ENCODE peak calls at places on chromosomes 4 and X, in eight cellular contexts. One of them, this sample, is unnamed.

GRCh38 chrX:46456125-46456922 is 88.9 kb downstream of the ZNF674 start:
- DNase-seq in astrocyte of the spinal cord: no peak
- DNase-seq in uterus: peak; percentile 24
- DNase-seq in OCI-LY7: no peak
- DNase-seq in natural killer cell: no peak
- DNase-seq in fibroblast of the aortic adventitia: no peak
- DNase-seq in GM20000: no peak
- DNase-seq in heart right ventricle: peak; percentile 29
- DNase-seq in this sample: no peak

GRCh38 chrX:316351-317325 is 2.0 kb downstream of the GTPBP6 start:
- DNase-seq in astrocyte of the spinal cord: no peak
- DNase-seq in uterus: no peak
- DNase-seq in OCI-LY7: no peak
- DNase-seq in natural killer cell: no peak
- DNase-seq in fibroblast of the aortic adventitia: no peak
- DNase-seq in GM20000: no peak
- DNase-seq in heart right ventricle: no peak
- DNase-seq in this sample: no peak

GRCh38 chr4:92129408-92129994 is 174.3 kb upstream of the GRID2 start:
- DNase-seq in astrocyte of the spinal cord: no peak
- DNase-seq in uterus: no peak
- DNase-seq in OCI-LY7: no peak
- DNase-seq in natural killer cell: no peak
- DNase-seq in fibroblast of the aortic adventitia: no peak
- DNase-seq in GM20000: no peak
- DNase-seq in heart right ventricle: no peak
- DNase-seq in this sample: no peak

GRCh38 chr4:180542445-180543100 is 1700.6 kb upstream of the TENM3 start:
- DNase-seq in astrocyte of the spinal cord: peak; percentile 92
- DNase-seq in uterus: no peak
- DNase-seq in OCI-LY7: no peak
- DNase-seq in natural killer cell: no peak
- DNase-seq in fibroblast of the aortic adventitia: no peak
- DNase-seq in GM20000: no peak
- DNase-seq in heart right ventricle: no peak
- DNase-seq in this sample: no peak

GRCh38 chr4:41192136-41192535 is 22.2 kb downstream of the APBB2 start:
- DNase-seq in astrocyte of the spinal cord: peak; percentile 71
- DNase-seq in uterus: no peak
- DNase-seq in OCI-LY7: no peak
- DNase-seq in natural killer cell: no peak
- DNase-seq in fibroblast of the aortic adventitia: peak; percentile 67
- DNase-seq in GM20000: no peak
- DNase-seq in heart right ventricle: no peak
- DNase-seq in this sample: no peak

GRCh38 chrX:24479924-24480722 is 15.0 kb downstream of the PDK3 start:
- DNase-seq in astrocyte of the spinal cord: no peak
- DNase-seq in uterus: no peak
- DNase-seq in OCI-LY7: peak; percentile 69
- DNase-seq in natural killer cell: peak; percentile 56
- DNase-seq in fibroblast of the aortic adventitia: no peak
- DNase-seq in GM20000: peak; percentile 51
- DNase-seq in heart right ventricle: peak; percentile 16
- DNase-seq in this sample: no peak

GRCh38 chr4:37561803-37562207 is 124.4 kb downstream of the RELL1 start:
- DNase-seq in astrocyte of the spinal cord: peak; percentile 60
- DNase-seq in uterus: no peak
- DNase-seq in OCI-LY7: no peak
- DNase-seq in natural killer cell: no peak
- DNase-seq in fibroblast of the aortic adventitia: peak; percentile 74
- DNase-seq in GM20000: no peak
- DNase-seq in heart right ventricle: no peak
- DNase-seq in this sample: no peak

GRCh38 chrX:10900585-10901289 is 210.4 kb upstream of the HCCS start:
- DNase-seq in astrocyte of the spinal cord: peak; percentile 63
- DNase-seq in uterus: no peak
- DNase-seq in OCI-LY7: no peak
- DNase-seq in natural killer cell: no peak
- DNase-seq in fibroblast of the aortic adventitia: peak; percentile 76
- DNase-seq in GM20000: no peak
- DNase-seq in heart right ventricle: no peak
- DNase-seq in this sample: no peak

GRCh38 chrX:19904778-19905367 is 17.5 kb upstream of the SH3KBP1 start:
- DNase-seq in astrocyte of the spinal cord: peak; percentile 53
- DNase-seq in uterus: no peak
- DNase-seq in OCI-LY7: peak; percentile 72
- DNase-seq in natural killer cell: no peak
- DNase-seq in fibroblast of the aortic adventitia: peak; percentile 65
- DNase-seq in GM20000: peak; percentile 52
- DNase-seq in heart right ventricle: peak; percentile 4
- DNase-seq in this sample: peak; percentile 11

GRCh38 chr4:83251074-83251835 is 33.3 kb downstream of the COQ2 start:
- DNase-seq in astrocyte of the spinal cord: no peak
- DNase-seq in uterus: no peak
- DNase-seq in OCI-LY7: no peak
- DNase-seq in natural killer cell: no peak
- DNase-seq in fibroblast of the aortic adventitia: no peak
- DNase-seq in GM20000: no peak
- DNase-seq in heart right ventricle: no peak
- DNase-seq in this sample: no peak

GRCh38 chr4:165928601-165929000 is 55.6 kb downstream of the TLL1 start:
- DNase-seq in astrocyte of the spinal cord: no peak
- DNase-seq in uterus: no peak
- DNase-seq in OCI-LY7: no peak
- DNase-seq in natural killer cell: no peak
- DNase-seq in fibroblast of the aortic adventitia: no peak
- DNase-seq in GM20000: no peak
- DNase-seq in heart right ventricle: no peak
- DNase-seq in this sample: no peak

GRCh38 chr4:126784966-126785580 is 847.7 kb upstream of the INTU start:
- DNase-seq in astrocyte of the spinal cord: no peak
- DNase-seq in uterus: no peak
- DNase-seq in OCI-LY7: no peak
- DNase-seq in natural killer cell: no peak
- DNase-seq in fibroblast of the aortic adventitia: no peak
- DNase-seq in GM20000: no peak
- DNase-seq in heart right ventricle: no peak
- DNase-seq in this sample: no peak

GRCh38 chr4:128287159-128287870 is at the start of gene PGRMC2:
- DNase-seq in astrocyte of the spinal cord: peak; percentile 27
- DNase-seq in uterus: peak; percentile 34
- DNase-seq in OCI-LY7: peak; percentile 54
- DNase-seq in natural killer cell: peak; percentile 54
- DNase-seq in fibroblast of the aortic adventitia: peak; percentile 28
- DNase-seq in GM20000: peak; percentile 15
- DNase-seq in heart right ventricle: peak; percentile 44
- DNase-seq in this sample: no peak

GRCh38 chr4:161815841-161816240 is 348.0 kb downstream of the FSTL5 start:
- DNase-seq in astrocyte of the spinal cord: no peak
- DNase-seq in uterus: no peak
- DNase-seq in OCI-LY7: no peak
- DNase-seq in natural killer cell: no peak
- DNase-seq in fibroblast of the aortic adventitia: no peak
- DNase-seq in GM20000: no peak
- DNase-seq in heart right ventricle: no peak
- DNase-seq in this sample: no peak

GRCh38 chr4:77734928-77735327 is 84.2 kb downstream of the CNOT6L start:
- DNase-seq in astrocyte of the spinal cord: peak; percentile 63
- DNase-seq in uterus: no peak
- DNase-seq in OCI-LY7: peak; percentile 20
- DNase-seq in natural killer cell: peak; percentile 19
- DNase-seq in fibroblast of the aortic adventitia: peak; percentile 46
- DNase-seq in GM20000: peak; percentile 40
- DNase-seq in heart right ventricle: no peak
- DNase-seq in this sample: no peak

DNA sequence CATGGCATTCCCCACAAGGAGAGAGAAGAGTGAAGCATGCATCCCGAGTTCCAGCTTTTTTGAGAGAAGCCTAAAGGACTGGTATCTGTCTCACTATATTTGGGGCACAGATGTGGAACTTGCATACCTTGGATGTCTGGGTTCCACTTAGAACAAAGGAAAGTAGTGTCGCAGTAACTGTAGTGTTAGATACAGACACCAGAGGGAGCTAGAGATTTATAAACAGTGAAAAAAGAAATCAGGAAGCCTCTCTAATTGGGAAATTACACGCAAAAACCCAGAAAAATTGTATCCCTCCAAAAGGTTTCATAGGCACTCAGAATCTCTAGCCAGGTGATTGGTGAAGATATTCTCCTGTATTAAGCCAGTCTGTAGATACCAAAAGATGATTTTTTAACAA is 34.4 kb downstream of the AGTR2 start:
- DNase-seq in astrocyte of the spinal cord: peak; percentile 16
- DNase-seq in uterus: no peak
- DNase-seq in OCI-LY7: peak; percentile 0
- DNase-seq in natural killer cell: no peak
- DNase-seq in fibroblast of the aortic adventitia: peak; percentile 39
- DNase-seq in GM20000: peak; percentile 2
- DNase-seq in heart right ventricle: no peak
- DNase-seq in this sample: no peak
- TF ChIP-seq CTCF in astrocyte of the spinal cord: peak; percentile 60
- TF ChIP-seq CTCF in uterus: peak; percentile 38
- TF ChIP-seq CTCF in OCI-LY7: peak; percentile 66
- TF ChIP-seq CTCF in natural killer cell: no peak
- TF ChIP-seq CTCF in fibroblast of the aortic adventitia: peak; percentile 65
- TF ChIP-seq CTCF in GM20000: no peak
- TF ChIP-seq CTCF in heart right ventricle: no peak
- TF ChIP-seq CTCF in this sample: peak; percentile 90

DNA sequence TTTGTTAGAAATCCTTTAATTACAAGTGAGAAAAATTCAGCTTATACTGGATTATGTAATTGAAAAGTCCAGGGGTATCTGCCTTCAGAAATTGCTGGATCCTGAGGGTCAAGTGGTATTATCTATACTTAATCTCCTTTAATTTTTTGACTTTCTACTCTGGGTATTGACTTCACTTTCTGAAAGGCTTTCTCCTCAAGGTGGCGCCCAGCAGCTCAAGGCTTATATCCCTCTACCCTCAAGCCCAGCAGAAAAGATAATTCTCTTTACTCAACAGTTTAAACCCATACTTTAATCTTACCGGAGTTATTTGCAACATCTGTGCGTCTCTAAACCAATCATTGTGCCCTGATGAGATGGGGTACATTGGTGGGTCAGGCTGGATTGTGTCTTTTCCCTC is 129.5 kb downstream of the LARP7 start:
- DNase-seq in astrocyte of the spinal cord: peak; percentile 45
- DNase-seq in uterus: no peak
- DNase-seq in OCI-LY7: peak; percentile 17
- DNase-seq in natural killer cell: no peak
- DNase-seq in fibroblast of the aortic adventitia: peak; percentile 58
- DNase-seq in GM20000: peak; percentile 37
- DNase-seq in heart right ventricle: no peak
- DNase-seq in this sample: no peak
- TF ChIP-seq CTCF in astrocyte of the spinal cord: peak; percentile 67
- TF ChIP-seq CTCF in uterus: peak; percentile 30
- TF ChIP-seq CTCF in OCI-LY7: peak; percentile 73
- TF ChIP-seq CTCF in natural killer cell: no peak
- TF ChIP-seq CTCF in fibroblast of the aortic adventitia: peak; percentile 67
- TF ChIP-seq CTCF in GM20000: no peak
- TF ChIP-seq CTCF in heart right ventricle: no peak
- TF ChIP-seq CTCF in this sample: peak; percentile 50

DNA sequence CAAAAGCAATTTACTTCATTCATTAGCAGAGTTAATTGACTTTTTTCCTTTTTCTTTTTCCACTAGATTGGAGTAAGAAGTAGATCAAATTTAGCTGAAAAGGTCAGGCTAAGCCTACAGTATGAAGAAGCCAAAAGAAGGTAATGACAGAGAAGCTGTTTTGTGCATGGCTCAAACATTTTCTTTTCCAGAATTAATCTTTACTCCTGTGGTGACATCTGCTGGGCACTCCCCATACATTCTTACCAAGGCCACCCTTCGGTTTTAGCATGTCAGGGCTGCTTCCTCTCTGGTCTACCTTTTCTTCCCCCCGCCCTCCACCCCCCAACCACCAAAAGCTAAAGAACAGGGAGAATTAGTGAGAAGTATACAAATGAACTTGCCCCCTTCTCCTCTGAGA is 70.2 kb downstream of the CLDN22 start:
- DNase-seq in astrocyte of the spinal cord: peak; percentile 48
- DNase-seq in uterus: no peak
- DNase-seq in OCI-LY7: peak; percentile 10
- DNase-seq in natural killer cell: no peak
- DNase-seq in fibroblast of the aortic adventitia: peak; percentile 60
- DNase-seq in GM20000: peak; percentile 10
- DNase-seq in heart right ventricle: no peak
- DNase-seq in this sample: no peak
- TF ChIP-seq CTCF in astrocyte of the spinal cord: peak; percentile 44
- TF ChIP-seq CTCF in uterus: peak; percentile 13
- TF ChIP-seq CTCF in OCI-LY7: peak; percentile 51
- TF ChIP-seq CTCF in natural killer cell: no peak
- TF ChIP-seq CTCF in fibroblast of the aortic adventitia: peak; percentile 46
- TF ChIP-seq CTCF in GM20000: no peak
- TF ChIP-seq CTCF in heart right ventricle: no peak
- TF ChIP-seq CTCF in this sample: peak; percentile 68

GRCh38 chr4:2007804-2008670 is 737 bp downstream of the NELFA start:
- DNase-seq in astrocyte of the spinal cord: no peak
- DNase-seq in uterus: no peak
- DNase-seq in OCI-LY7: no peak
- DNase-seq in natural killer cell: no peak
- DNase-seq in fibroblast of the aortic adventitia: peak; percentile 14
- DNase-seq in GM20000: peak; percentile 45
- DNase-seq in heart right ventricle: no peak
- DNase-seq in this sample: no peak

GRCh38 chr4:2008921-2009650 is at the start of gene NELFA:
- DNase-seq in astrocyte of the spinal cord: peak; percentile 94
- DNase-seq in uterus: peak; percentile 94
- DNase-seq in OCI-LY7: peak; percentile 98
- DNase-seq in natural killer cell: peak; percentile 96
- DNase-seq in fibroblast of the aortic adventitia: peak; percentile 93
- DNase-seq in GM20000: peak; percentile 97
- DNase-seq in heart right ventricle: peak; percentile 94
- DNase-seq in this sample: peak; percentile 96

GRCh38 chr4:2006956-2007653 is 1.7 kb downstream of the NELFA start:
- DNase-seq in astrocyte of the spinal cord: no peak
- DNase-seq in uterus: no peak
- DNase-seq in OCI-LY7: no peak
- DNase-seq in natural killer cell: no peak
- DNase-seq in fibroblast of the aortic adventitia: no peak
- DNase-seq in GM20000: no peak
- DNase-seq in heart right ventricle: no peak
- DNase-seq in this sample: no peak

GRCh38 chr4:2008671-2008920 is 178 bp downstream of the NELFA start:
- DNase-seq in astrocyte of the spinal cord: no peak
- DNase-seq in uterus: no peak
- DNase-seq in OCI-LY7: no peak
- DNase-seq in natural killer cell: no peak
- DNase-seq in fibroblast of the aortic adventitia: no peak
- DNase-seq in GM20000: no peak
- DNase-seq in heart right ventricle: no peak
- DNase-seq in this sample: no peak

DNA sequence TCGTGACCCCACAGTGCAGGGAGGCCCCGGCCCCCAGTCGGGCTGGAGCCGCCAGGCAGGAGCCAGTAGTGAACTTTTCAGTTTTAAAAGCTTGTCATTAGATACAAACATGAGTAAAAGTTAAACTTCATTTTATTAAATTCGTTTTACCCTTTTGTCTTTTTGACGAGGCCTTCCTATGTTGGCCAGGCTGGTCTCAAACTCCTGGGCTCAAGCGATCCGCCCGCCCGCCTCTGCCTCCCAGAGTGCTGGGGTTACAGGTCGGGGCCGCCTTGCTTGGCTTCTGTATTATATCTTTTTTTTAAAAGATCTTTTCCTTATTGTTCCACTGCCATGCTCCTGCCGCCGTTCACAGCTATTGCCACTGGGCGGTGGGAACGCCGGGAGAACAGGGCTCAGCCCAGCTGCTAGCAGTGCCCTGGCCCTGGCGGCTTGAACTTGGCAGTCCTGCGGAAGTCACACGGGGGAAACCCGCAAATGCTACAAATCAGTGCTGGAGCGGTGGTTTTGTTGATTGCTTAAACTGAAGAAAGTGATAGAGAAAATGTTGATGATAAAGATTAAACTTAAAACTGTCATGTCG is 968 bp upstream of the NELFA start:
- DNase-seq in astrocyte of the spinal cord: peak; percentile 45
- DNase-seq in uterus: no peak
- DNase-seq in OCI-LY7: peak; percentile 51
- DNase-seq in natural killer cell: peak; percentile 58
- DNase-seq in fibroblast of the aortic adventitia: peak; percentile 43
- DNase-seq in GM20000: peak; percentile 72
- DNase-seq in heart right ventricle: peak; percentile 45
- DNase-seq in this sample: no peak
- TF ChIP-seq CTCF in astrocyte of the spinal cord: peak; percentile 43
- TF ChIP-seq CTCF in uterus: no peak
- TF ChIP-seq CTCF in OCI-LY7: peak; percentile 34
- TF ChIP-seq CTCF in natural killer cell: no peak
- TF ChIP-seq CTCF in fibroblast of the aortic adventitia: peak; percentile 39
- TF ChIP-seq CTCF in GM20000: no peak
- TF ChIP-seq CTCF in heart right ventricle: no peak
- TF ChIP-seq CTCF in this sample: peak; percentile 66

This sample was measured in type B pancreatic cell.